ENCODE peak calls at places on chromosomes 16 and 17, in six cellular contexts. T is upper lobe of right lung, L is kidney, M is OCI-LY7, F is PC-9, Y is ovary. U is an unnamed sample.

GRCh38 chr17:77754956-77755355 is 203.5 kb upstream of the TNRC6C start:
- DNase-seq in T (peak), L (no peak), M (no peak), F (no peak), Y (no peak), U (no peak)

GRCh38 chr17:27551701-27552466 is 79.1 kb upstream of the LGALS9 start:
- DNase-seq in T (peak), L (no peak), M (no peak), F (peak), Y (no peak), U (no peak)

GRCh38 chr17:68697850-68698313 is 96.7 kb upstream of the FAM20A start:
- DNase-seq in T (no peak), L (no peak), M (no peak), F (no peak), Y (no peak), U (no peak)

GRCh38 chr17:30519707-30520106 is 42.5 kb downstream of the GOSR1 start:
- DNase-seq in T (no peak), L (no peak), M (no peak), F (no peak), Y (no peak), U (no peak)

GRCh38 chr17:18377437-18378204 is at the start of gene EVPLL:
- DNase-seq in T (peak), L (peak), M (no peak), F (peak), Y (no peak), U (no peak)

GRCh38 chr17:2959371-2960130 is 103.9 kb downstream of the OR1D5 start:
- DNase-seq in T (peak), L (no peak), M (no peak), F (no peak), Y (no peak), U (no peak)

GRCh38 chr16:70685061-70685937 is 554 bp downstream of the MTSS2 start:
- DNase-seq in T (no peak), L (peak), M (no peak), F (no peak), Y (no peak), U (no peak)

GRCh38 chr17:68491381-68491849 is 20.8 kb upstream of the PRKAR1A start:
- DNase-seq in T (no peak), L (no peak), M (peak), F (no peak), Y (no peak), U (no peak)

GRCh38 chr17:1762233-1762905 is 509 bp downstream of the SERPINF1 start:
- DNase-seq in T (no peak), L (no peak), M (no peak), F (no peak), Y (peak), U (peak)

GRCh38 chr16:55642611-55643010 is 13.2 kb upstream of the SLC6A2 start:
- DNase-seq in T (no peak), L (no peak), M (no peak), F (no peak), Y (no peak), U (no peak)

GRCh38 chr17:57518587-57519118 is 226.4 kb downstream of the CCDC182 start:
- DNase-seq in T (no peak), L (no peak), M (no peak), F (peak), Y (no peak), U (no peak)

GRCh38 chr17:42347198-42347597 is 41.0 kb downstream of the STAT3 start:
- DNase-seq in T (no peak), L (no peak), M (no peak), F (peak), Y (no peak), U (no peak)

GRCh38 chr16:55411231-55411630 is 67.8 kb upstream of the MMP2 start:
- DNase-seq in T (no peak), L (no peak), M (no peak), F (no peak), Y (no peak), U (no peak)

GRCh38 chr17:40341808-40342574 is 22.5 kb downstream of the GJD3 start:
- DNase-seq in T (peak), L (peak), M (no peak), F (peak), Y (peak), U (peak)

GRCh38 chr17:57174591-57174990 is 81.7 kb upstream of the MSI2 start:
- DNase-seq in T (no peak), L (no peak), M (no peak), F (no peak), Y (no peak), U (no peak)

GRCh38 chr17:7729841-7730240 is 12.3 kb downstream of the DNAH2 start:
- DNase-seq in T (no peak), L (no peak), M (peak), F (no peak), Y (no peak), U (no peak)

GRCh38 chr17:45740553-45741330 is 43.4 kb upstream of the CRHR1 start:
- DNase-seq in T (no peak), L (peak), M (peak), F (no peak), Y (no peak), U (no peak)

GRCh38 chr17:32523017-32523680 is 36.4 kb downstream of the CDK5R1 start:
- DNase-seq in T (no peak), L (no peak), M (peak), F (no peak), Y (no peak), U (no peak)

GRCh38 chr17:2485543-2485942 is 26.1 kb downstream of the METTL16 start:
- DNase-seq in T (no peak), L (no peak), M (no peak), F (peak), Y (no peak), U (no peak)

GRCh38 chr17:12773153-12773552 is 16.1 kb upstream of the ARHGAP44 start:
- DNase-seq in T (no peak), L (no peak), M (no peak), F (no peak), Y (no peak), U (no peak)

GRCh38 chr17:70288540-70289290 is 119.4 kb downstream of the KCNJ2 start:
- DNase-seq in T (no peak), L (no peak), M (no peak), F (peak), Y (no peak), U (no peak)

GRCh38 chr17:17044846-17045561 is 2.7 kb downstream of the MPRIP start:
- DNase-seq in T (peak), L (peak), M (peak), F (peak), Y (peak), U (peak)

GRCh38 chr16:20504418-20504817 is 53.1 kb downstream of the ACSM2A start:
- DNase-seq in T (no peak), L (no peak), M (no peak), F (no peak), Y (no peak), U (no peak)

GRCh38 chr17:55279788-55280579 is 15.2 kb downstream of the HLF start:
- DNase-seq in T (no peak), L (no peak), M (no peak), F (no peak), Y (no peak), U (no peak)

GRCh38 chr17:78966123-78966813 is 13.5 kb downstream of the LGALS3BP start:
- DNase-seq in T (no peak), L (peak), M (no peak), F (no peak), Y (peak), U (no peak)

GRCh38 chr17:82101767-82102679 is 4.0 kb upstream of the FASN start:
- DNase-seq in T (no peak), L (no peak), M (peak), F (peak), Y (peak), U (no peak)

GRCh38 chr16:23286131-23286532 is 16.0 kb upstream of the SCNN1B start:
- DNase-seq in T (no peak), L (no peak), M (no peak), F (peak), Y (no peak), U (no peak)

GRCh38 chr17:79988163-79988971 is 47.3 kb downstream of the TBC1D16 start:
- DNase-seq in T (no peak), L (peak), M (no peak), F (no peak), Y (peak), U (peak)

DNA sequence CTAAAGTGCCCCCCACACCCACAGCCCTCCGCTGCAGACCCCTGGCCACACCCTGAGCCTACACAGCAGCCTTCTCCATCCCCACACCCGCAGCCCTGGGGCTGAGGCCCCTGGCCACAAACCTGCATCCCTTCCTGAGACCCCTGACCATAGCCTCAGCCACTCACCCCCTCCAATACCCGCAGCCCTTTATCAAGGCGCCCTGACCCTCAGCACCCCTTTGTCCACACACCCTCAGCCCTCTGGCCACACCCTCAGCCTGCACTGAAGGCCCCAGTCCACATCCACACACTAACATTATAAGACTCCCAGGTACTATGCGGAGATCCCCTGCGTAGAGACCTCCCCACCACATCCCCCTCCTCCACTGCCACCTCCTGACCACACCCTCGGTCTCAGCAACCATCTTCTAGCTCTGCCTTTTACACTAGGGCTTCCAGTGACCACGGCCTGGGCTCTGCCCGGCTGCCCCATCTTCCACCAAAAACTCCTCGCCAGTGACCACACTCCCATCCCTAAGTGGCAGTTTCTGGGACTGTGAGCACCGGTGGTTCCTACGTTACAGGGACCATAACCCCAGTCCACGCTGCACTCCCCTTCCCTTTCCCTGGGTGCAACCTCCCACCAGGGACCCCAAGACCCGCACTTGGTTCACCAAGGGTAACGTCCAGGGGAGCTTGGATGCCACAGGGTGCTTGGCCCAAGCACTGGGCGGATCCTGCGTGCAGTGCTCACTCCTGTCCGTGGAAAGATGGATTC is 818 bp downstream of the TPPP3 start:
- DNase-seq in T (peak), L (peak), M (no peak), F (no peak), Y (no peak), U (no peak)
- H3K4me3 ChIP-seq in T (peak), L (peak), M (no peak), F (no peak), Y (peak), U (peak)

GRCh38 chr16:86725401-86725800 is 147.1 kb downstream of the FOXL1 start:
- DNase-seq in T (no peak), L (no peak), M (no peak), F (no peak), Y (no peak), U (no peak)

GRCh38 chr16:86722970-86723369 is 144.6 kb downstream of the FOXL1 start:
- DNase-seq in T (no peak), L (no peak), M (no peak), F (no peak), Y (no peak), U (no peak)

GRCh38 chr16:86727131-86727530 is 148.8 kb downstream of the FOXL1 start:
- DNase-seq in T (no peak), L (no peak), M (no peak), F (no peak), Y (no peak), U (no peak)

GRCh38 chr16:86726340-86726739 is 148.0 kb downstream of the FOXL1 start:
- DNase-seq in T (no peak), L (no peak), M (no peak), F (no peak), Y (no peak), U (no peak)

GRCh38 chr16:86723699-86724098 is 145.3 kb downstream of the FOXL1 start:
- DNase-seq in T (no peak), L (no peak), M (no peak), F (no peak), Y (no peak), U (no peak)
- TF ChIP-seq CTCF in T (no peak), L (no peak), M (no peak), F (no peak), Y (no peak), U (no peak)

GRCh38 chr17:52831536-52831935 is 673.0 kb upstream of the CA10 start:
- DNase-seq in T (no peak), L (no peak), M (no peak), F (no peak), Y (no peak), U (no peak)
- H3K27ac ChIP-seq in T (no peak), L (no peak), M (no peak), F (no peak), Y (no peak), U (no peak)

DNA sequence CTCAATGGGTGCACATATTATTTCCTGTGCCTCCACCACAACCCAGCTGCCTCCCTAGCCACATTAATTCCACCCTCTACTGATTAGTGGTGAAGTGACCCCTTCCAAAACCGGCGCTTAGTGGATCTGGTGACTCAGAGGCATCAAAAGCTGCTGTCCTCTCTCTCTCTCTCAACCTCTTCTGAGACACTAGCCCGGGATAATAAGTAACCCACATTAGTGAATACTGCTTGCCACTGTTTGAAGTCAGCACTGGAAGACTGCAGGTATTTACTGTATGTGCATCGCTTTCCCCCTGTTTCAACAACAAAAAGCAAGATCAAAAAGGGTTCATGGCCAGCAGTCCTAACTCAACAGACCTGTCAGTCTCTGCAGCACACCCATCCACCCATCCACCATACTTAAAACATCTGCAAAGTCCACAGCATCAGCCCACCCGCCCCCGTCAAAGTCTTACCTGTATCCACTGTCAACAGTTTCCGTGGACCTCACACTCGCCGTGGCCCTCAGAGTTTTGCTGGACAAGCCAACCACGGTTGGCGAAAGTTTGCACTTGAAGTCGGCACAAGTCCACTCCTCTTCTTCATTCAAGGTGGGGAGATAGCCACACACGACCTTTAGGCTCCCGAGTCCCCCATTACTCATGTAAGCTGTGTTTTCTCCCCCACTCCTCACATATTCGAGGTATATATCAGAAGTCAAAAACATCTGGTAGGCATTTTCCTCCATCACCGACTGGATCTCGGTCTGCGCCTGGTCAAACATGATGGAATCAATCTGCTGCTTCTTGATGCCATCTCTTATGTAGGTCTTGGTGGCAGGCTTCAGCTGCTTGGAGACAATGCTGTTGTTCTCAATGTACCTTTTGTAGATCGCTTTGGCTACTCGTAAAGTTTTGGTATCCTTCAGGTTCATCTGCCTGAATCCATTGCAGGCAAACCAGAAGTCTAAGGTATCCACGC is 3.8 kb downstream of the AXIN2 start:
- DNase-seq in T (no peak), L (no peak), M (no peak), F (no peak), Y (no peak), U (no peak)
- H3K4me3 ChIP-seq in T (no peak), L (no peak), M (no peak), F (no peak), Y (peak), U (no peak)

DNA sequence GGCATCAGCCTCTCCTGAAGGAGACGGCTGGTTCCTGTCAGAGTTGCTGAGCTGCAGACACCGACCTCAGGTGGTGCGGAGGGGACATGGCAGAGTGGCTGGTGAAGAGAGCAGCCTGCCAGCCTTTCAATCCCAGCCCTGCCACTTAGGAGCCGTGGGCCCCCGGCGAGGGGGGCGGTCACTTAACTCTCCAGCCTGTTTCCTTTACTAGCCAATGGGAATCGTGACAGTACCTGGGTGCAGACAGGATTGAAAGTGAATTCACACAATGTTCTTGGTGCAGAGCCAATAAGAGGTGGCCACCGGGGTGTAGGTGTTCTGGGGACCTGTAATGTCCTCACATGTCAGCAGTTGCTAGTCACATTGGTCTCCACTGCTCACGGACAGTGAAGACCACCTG is 13.5 kb downstream of the ACE start:
- DNase-seq in T (no peak), L (no peak), M (no peak), F (no peak), Y (no peak), U (no peak)
- TF ChIP-seq CTCF in T (no peak), L (no peak), M (no peak), F (no peak), Y (no peak), U (no peak)

U was measured in coronary artery.